ENCODE peak calls at places on chromosomes 13 and 19, in nine cellular contexts. F, E, N, K, V, M, O, A and H are unnamed samples.

GRCh38 chr13:50676602-50677001 is 166.9 kb downstream of the DLEU7 start:
- DNase-seq in F (no peak), E (no peak), N (no peak), K (no peak), V (no peak), M (no peak), O (peak), A (no peak), H (no peak)

GRCh38 chr19:38949580-38950367 is 19.0 kb downstream of the MRPS12 start:
- DNase-seq in F (peak), E (peak), N (peak), K (peak), V (peak), M (peak), O (peak), A (peak), H (peak)

GRCh38 chr13:67228909-67229308 is 1.2 kb downstream of the PCDH9 start:
- DNase-seq in F (no peak), E (no peak), N (no peak), K (no peak), V (peak), M (no peak), O (peak), A (no peak), H (no peak)

GRCh38 chr19:12721656-12722565 is 1.8 kb downstream of the TNPO2 start:
- DNase-seq in F (peak), E (peak), N (peak), K (peak), V (peak), M (peak), O (peak), A (no peak), H (no peak)

GRCh38 chr19:12648088-12648487 is 18.5 kb downstream of the MAN2B1 start:
- DNase-seq in F (no peak), E (no peak), N (no peak), K (no peak), V (no peak), M (no peak), O (no peak), A (no peak), H (no peak)

GRCh38 chr13:41512441-41512840 is 55.1 kb downstream of the RGCC start:
- DNase-seq in F (no peak), E (no peak), N (no peak), K (no peak), V (no peak), M (no peak), O (no peak), A (no peak), H (no peak)

GRCh38 chr19:42560731-42561130 is 32.5 kb upstream of the CEACAM1 start:
- DNase-seq in F (no peak), E (no peak), N (no peak), K (no peak), V (no peak), M (no peak), O (no peak), A (no peak), H (no peak)

GRCh38 chr13:35512271-35512920 is 35.9 kb upstream of the MAB21L1 start:
- DNase-seq in F (no peak), E (no peak), N (no peak), K (no peak), V (no peak), M (no peak), O (peak), A (no peak), H (no peak)

GRCh38 chr13:52599037-52599852 is 43.0 kb upstream of the HNRNPA1L2 start:
- DNase-seq in F (no peak), E (peak), N (no peak), K (no peak), V (peak), M (no peak), O (peak), A (no peak), H (no peak)

GRCh38 chr13:32045537-32045936 is 14.0 kb downstream of the FRY start:
- DNase-seq in F (no peak), E (no peak), N (no peak), K (no peak), V (no peak), M (no peak), O (no peak), A (no peak), H (no peak)

GRCh38 chr19:58274771-58275199 is 4.0 kb upstream of the ZNF8 start:
- DNase-seq in F (no peak), E (no peak), N (no peak), K (no peak), V (no peak), M (no peak), O (peak), A (no peak), H (no peak)